ENCODE peak calls at places on chromosomes 6 and 20, in seven cellular contexts. V is gastrocnemius medialis, T is Peyer's patch, S is A549, U is stomach, M is right lobe of liver, Y is IMR-90. X is an unnamed sample.

GRCh38 chr6:36432151-36432633 is 10.5 kb downstream of the PXT1 start:
- DNase-seq in V (no peak), M (no peak), Y (peak), U (no peak), S (no peak), T (no peak), X (no peak)

GRCh38 chr6:141562801-141563763 is 569.6 kb upstream of the GJE1 start:
- DNase-seq in S (peak), M (peak), T (peak), V (peak), U (peak), Y (peak), X (peak)

GRCh38 chr20:41249371-41249770 is 68.2 kb downstream of the ZHX3 start:
- DNase-seq in V (peak), Y (peak), M (no peak), T (peak), S (no peak), U (no peak), X (peak)

GRCh38 chr20:31719644-31720485 is 2.8 kb downstream of the BCL2L1 start:
- DNase-seq in V (no peak), U (peak), Y (no peak), T (no peak), M (no peak), S (peak), X (no peak)

GRCh38 chr6:153001767-153002612 is 519 bp downstream of the MTRF1L start:
- DNase-seq in M (no peak), T (no peak), U (no peak), V (peak), S (no peak), Y (no peak), X (no peak)

GRCh38 chr20:40441771-40442170 is 247.3 kb downstream of the MAFB start:
- DNase-seq in M (no peak), U (no peak), S (no peak), Y (no peak), T (no peak), V (no peak), X (no peak)

GRCh38 chr6:40325791-40326190 is 261.4 kb downstream of the LRFN2 start:
- DNase-seq in M (no peak), Y (no peak), V (no peak), U (no peak), T (no peak), S (no peak), X (no peak)

GRCh38 chr20:20877079-20877478 is 164.6 kb upstream of the RALGAPA2 start:
- DNase-seq in V (no peak), T (no peak), U (no peak), Y (no peak), S (no peak), M (no peak), X (no peak)

GRCh38 chr6:139743629-139744028 is 369.2 kb upstream of the CITED2 start:
- DNase-seq in Y (peak), U (no peak), V (no peak), S (peak), M (no peak), T (no peak), X (no peak)

GRCh38 chr6:108619431-108620197 is 58.9 kb downstream of the FOXO3 start:
- DNase-seq in S (no peak), M (no peak), V (no peak), Y (peak), U (no peak), T (no peak), X (no peak)

GRCh38 chr6:144581807-144582537 is 296.8 kb downstream of the UTRN start:
- DNase-seq in V (no peak), T (no peak), S (peak), U (no peak), M (no peak), Y (peak), X (no peak)

GRCh38 chr20:23116301-23117089 is 30.4 kb upstream of the CD93 start:
- DNase-seq in M (no peak), Y (peak), V (no peak), T (no peak), S (no peak), U (no peak), X (peak)

GRCh38 chr20:37627060-37627766 is 66.6 kb upstream of the CTNNBL1 start:
- DNase-seq in V (no peak), M (no peak), U (no peak), Y (peak), T (no peak), S (no peak), X (no peak)

GRCh38 chr6:47146426-47147174 is 104.5 kb upstream of the ADGRF1 start:
- DNase-seq in M (no peak), Y (peak), V (no peak), S (no peak), U (no peak), T (no peak), X (no peak)

GRCh38 chr6:39388526-39389371 is 66.2 kb upstream of the KCNK16 start:
- DNase-seq in V (no peak), S (no peak), Y (no peak), U (no peak), T (no peak), M (no peak), X (no peak)

DNA sequence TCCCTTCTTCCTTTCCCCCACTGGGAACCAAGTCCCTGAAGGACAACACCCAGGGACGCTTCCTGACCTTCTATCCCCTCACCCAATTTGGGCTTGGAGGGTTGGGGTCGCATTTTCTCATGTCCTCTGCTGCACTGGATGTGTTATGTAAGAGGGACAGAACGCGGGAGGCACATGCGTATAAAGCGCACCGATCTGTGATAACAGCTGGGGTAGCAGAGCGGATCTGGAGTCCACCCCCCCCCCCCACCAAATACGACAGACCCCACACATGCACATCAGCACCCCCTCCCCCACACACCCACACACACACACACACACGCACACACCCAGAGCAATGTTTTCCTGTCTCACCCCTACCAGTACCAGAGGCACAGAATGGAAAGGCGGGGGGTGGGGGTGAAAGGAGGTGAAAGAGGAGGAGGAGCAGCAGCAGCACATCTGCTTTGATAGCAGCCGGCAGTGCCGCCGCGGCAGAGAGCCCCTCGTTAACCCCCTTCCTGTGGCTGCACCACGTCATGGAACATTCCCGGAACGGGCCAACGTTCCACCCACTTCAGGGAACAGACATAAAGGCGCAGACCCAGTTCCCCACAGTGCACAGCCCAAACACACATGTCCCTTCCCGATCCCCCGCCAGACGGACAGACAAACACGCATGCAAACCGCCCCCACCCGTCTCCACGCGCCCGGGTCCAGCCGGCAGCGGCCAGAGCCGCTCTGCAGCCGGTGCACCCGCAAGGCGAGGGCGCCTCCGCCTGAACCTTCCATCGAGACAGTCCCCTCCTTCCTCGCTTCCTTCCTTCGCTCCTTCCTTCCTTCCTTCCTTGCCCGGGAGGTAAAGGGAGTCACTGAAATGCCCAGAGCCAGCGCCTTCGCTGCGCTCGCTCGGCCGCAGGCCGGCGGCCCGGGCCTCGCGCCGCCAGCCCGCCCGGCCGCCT is 580 bp downstream of the HIVEP2 start:
- DNase-seq in Y (peak), M (peak), V (peak), S (peak), U (peak), T (peak), X (peak)
- TF ChIP-seq POLR2A in Y (peak), M (peak), V (peak), S (no peak), U (peak), T (peak), X (peak)

GRCh38 chr6:29748391-29749352 is 25.4 kb downstream of the HLA-F start:
- DNase-seq in T (peak), V (peak), S (peak), Y (peak), M (peak), U (peak), X (peak)
- TF ChIP-seq POLR2A in T (peak), V (peak), S (peak), Y (no peak), M (peak), U (no peak), X (no peak)

GRCh38 chr6:8420031-8420588 is 15.2 kb downstream of the SLC35B3 start:
- DNase-seq in Y (no peak), U (no peak), V (no peak), M (no peak), S (no peak), T (no peak), X (no peak)
- TF ChIP-seq POLR2A in Y (no peak), U (no peak), V (no peak), M (no peak), S (no peak), T (no peak), X (no peak)

DNA sequence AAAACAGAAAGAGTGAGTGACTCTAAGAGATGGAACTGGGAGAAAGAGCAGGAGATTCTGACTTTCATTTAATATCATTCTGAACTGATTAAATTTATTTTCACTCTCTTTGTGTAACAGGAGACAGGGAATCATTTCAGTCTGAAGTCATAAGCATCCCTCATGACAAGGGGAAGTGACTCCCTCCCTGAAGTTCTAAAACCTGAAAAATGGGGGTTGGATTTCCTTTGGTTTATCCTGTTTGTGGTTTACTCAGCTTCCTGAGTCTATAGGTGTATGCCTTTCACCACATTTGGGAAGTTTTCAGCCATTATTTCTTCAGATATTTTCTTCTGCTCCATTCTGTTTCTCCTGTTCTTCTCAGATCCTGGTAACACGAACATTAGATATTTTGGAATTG is 3.4 kb upstream of the FKBP1A start:
- DNase-seq in V (no peak), Y (no peak), U (no peak), M (no peak), S (no peak), T (no peak), X (no peak)
- TF ChIP-seq POLR2A in V (no peak), Y (no peak), U (no peak), M (no peak), S (no peak), T (no peak), X (no peak)

GRCh38 chr6:20401403-20402180 is at the start of gene E2F3:
- DNase-seq in Y (peak), M (peak), T (peak), S (peak), V (peak), U (peak), X (peak)
- TF ChIP-seq POLR2A in Y (peak), M (peak), T (peak), S (peak), V (peak), U (no peak), X (no peak)

DNA sequence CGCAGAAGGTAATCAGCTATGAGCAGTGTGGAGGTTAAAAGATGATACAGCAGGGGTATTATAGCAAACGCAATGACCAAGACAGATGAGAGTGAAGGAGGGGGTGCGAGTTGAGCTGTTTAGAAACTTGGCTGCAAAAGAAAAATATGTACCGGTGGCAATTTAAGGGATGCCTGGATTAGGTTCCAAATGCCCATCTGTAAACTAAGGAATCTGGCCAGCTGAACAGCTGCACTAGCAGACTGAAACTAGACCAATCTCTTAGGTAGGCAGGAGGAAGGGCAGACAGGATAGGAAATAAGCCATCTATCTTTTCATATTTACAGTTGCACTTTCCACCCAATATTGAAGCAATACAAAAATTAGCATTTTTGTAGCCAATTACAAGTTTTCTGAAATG is 407.6 kb downstream of the HTR1B start:
- DNase-seq in M (no peak), Y (no peak), T (no peak), V (no peak), U (no peak), S (no peak), X (no peak)
- TF ChIP-seq POLR2A in M (no peak), Y (no peak), T (no peak), V (no peak), U (no peak), S (no peak), X (no peak)

DNA sequence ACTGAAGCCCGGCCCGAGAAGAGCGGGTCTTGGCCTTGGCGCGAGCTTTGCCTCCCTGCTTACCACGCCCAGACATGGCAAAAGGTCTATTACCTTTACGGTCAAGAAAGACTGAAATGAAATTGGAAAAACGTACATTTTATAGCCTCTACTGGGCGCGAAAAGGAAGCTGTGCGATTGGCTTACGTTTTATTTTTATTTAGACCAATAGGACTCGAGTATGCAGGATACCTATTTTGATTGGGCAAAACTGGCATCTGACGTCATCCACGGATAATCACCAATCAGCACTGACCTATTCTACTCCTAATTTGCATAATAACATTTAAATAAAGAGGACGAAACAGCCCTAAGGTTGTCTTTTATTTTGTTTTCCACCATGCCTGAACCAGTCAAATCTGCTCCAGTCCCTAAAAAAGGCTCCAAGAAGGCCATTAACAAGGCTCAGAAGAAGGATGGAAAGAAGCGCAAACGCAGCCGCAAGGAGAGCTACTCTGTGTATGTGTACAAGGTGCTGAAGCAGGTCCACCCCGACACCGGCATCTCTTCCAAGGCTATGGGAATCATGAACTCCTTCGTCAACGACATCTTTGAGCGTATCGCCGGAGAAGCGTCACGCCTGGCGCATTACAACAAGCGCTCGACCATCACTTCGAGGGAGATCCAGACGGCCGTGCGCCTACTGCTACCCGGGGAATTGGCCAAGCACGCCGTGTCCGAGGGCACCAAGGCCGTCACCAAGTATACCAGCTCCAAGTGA is 97.4 kb downstream of the OR2B2 start:
- DNase-seq in S (no peak), T (peak), Y (peak), U (peak), V (peak), M (no peak), X (no peak)
- TF ChIP-seq POLR2A in S (peak), T (peak), Y (peak), U (no peak), V (peak), M (peak), X (no peak)

GRCh38 chr6:13328076-13328874 is at the start of gene TBC1D7:
- DNase-seq in U (peak), Y (peak), V (peak), T (peak), M (peak), S (peak), X (peak)
- TF ChIP-seq POLR2A in U (no peak), Y (peak), V (peak), T (peak), M (peak), S (peak), X (peak)

DNA sequence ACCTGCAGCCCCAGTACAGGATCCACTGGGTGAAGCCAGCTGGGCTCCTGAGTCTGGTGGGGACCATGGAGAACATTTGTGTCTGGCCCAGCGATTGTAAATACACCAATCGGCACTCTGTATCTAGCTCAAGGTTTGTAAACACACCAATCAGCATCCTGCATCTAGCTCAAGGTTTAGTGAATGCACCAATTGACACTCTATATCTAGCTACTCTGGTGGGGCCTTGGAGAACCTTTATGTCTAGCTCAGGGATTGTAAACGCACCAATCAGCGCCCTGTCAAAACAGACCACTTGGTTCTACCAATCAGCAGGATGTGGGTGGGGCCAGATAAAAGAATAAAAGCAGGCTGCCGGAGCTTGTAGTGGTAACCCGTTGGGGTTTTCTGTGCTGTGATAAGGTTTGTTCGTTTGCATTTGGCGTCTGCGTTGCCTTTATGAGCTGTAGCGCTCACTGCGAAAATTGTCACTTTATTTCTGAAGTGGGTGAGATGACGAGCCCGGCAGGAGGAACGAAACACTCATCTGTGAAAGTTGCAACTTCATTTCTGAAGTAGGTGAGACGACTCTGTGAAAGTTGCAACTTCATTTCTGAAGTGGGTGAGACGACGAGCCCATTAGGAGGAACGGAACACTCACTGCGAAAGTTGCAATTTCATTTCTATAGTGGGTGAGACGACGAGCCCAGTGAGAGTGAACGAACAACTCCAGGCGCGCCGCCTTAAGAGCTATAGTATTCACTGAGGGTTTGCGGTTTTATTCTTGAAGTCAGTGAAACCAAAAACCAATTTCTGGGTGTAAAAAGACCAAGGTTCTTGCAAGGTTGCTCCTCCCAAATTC is 31.1 kb downstream of the SERPINB6 start:
- DNase-seq in U (peak), S (no peak), V (no peak), Y (no peak), T (peak), M (no peak), X (peak)
- TF ChIP-seq POLR2A in U (no peak), S (no peak), V (no peak), Y (no peak), T (peak), M (no peak), X (no peak)

DNA sequence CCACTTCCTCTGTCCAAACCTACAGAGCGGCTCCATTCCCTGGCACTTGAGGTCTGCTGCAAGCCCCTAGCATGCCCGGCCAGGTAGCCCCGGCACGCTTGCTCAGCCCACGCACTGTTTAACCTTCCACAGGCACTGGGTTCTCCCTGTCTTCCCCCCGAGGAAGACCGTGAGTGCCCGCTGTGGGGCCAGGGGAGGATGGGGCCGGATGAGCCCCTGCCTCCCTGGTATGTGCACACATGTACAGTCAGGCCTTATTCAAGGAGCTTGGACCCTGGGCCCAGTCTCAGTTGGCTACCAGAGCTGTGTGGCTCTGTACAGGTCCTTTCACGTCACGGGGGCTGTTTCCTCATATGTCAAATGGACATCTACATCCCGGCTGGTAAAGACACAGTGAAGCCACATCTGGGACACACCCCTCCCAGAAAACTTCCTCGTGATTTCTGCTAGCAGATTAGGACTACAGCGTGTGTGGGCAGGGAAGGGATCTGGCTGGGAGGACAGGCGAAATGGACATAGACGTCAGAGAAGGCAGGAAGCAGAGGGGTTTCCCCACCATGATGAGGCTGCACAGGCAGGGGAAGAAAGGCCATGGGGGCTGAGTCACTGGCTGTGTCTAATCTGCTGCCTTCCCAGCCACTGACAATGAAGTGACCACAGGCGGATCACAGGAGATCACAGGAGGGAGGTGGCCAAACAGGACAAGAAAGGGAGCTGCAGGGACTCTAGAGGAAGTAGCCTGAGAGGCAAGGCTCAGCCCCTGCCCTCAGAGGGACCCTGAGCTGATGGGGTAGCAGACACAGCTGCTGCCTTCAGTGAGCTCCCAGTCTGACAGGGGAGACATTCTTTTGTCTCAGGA is 62.9 kb downstream of the MRPL14 start:
- DNase-seq in Y (peak), V (peak), T (peak), S (peak), M (no peak), U (peak), X (no peak)
- TF ChIP-seq POLR2A in Y (peak), V (peak), T (no peak), S (no peak), M (no peak), U (no peak), X (no peak)